ENCODE peak calls at places on chromosome 12, in eight cellular contexts. B is skeletal muscle cell, Z is posterior vena cava, T is AG04449, A is ELR, M is fibroblast of mammary gland, I is iPS DF 19.7, N is OCI-M1. X is an unnamed sample.

GRCh38 chr12:19338405-19338804 is 100.9 kb upstream of the AEBP2 start:
- DNase-seq in B (no peak), Z (no peak), T (no peak), A (peak), M (peak), I (no peak), N (no peak), X (no peak)

GRCh38 chr12:123889000-123889399 is 83.6 kb downstream of the CCDC92 start:
- DNase-seq in B (no peak), Z (no peak), T (no peak), A (no peak), M (no peak), I (no peak), N (no peak), X (no peak)

GRCh38 chr12:94644622-94645021 is 5.7 kb downstream of the TMCC3 start:
- DNase-seq in B (peak), Z (no peak), T (no peak), A (peak), M (peak), I (no peak), N (no peak), X (no peak)

GRCh38 chr12:57151741-57152407 is 4.5 kb upstream of the LRP1-AS start:
- DNase-seq in B (no peak), Z (no peak), T (no peak), A (peak), M (peak), I (no peak), N (no peak), X (no peak)

GRCh38 chr12:3418609-3419469 is 72.2 kb upstream of the PRMT8 start:
- DNase-seq in B (no peak), Z (no peak), T (no peak), A (no peak), M (no peak), I (no peak), N (no peak), X (no peak)

GRCh38 chr12:40207551-40207950 is 17.2 kb upstream of the LRRK2 start:
- DNase-seq in B (no peak), Z (no peak), T (no peak), A (no peak), M (no peak), I (no peak), N (no peak), X (no peak)

GRCh38 chr12:66964629-66965028 is 285.8 kb upstream of the GRIP1 start:
- DNase-seq in B (no peak), Z (no peak), T (no peak), A (no peak), M (no peak), I (no peak), N (peak), X (no peak)

GRCh38 chr12:128810182-128811127 is 13.3 kb downstream of the SLC15A4 start:
- DNase-seq in B (no peak), Z (no peak), T (no peak), A (no peak), M (peak), I (no peak), N (no peak), X (no peak)

GRCh38 chr12:121898287-121898686 is 9.7 kb downstream of the PSMD9 start:
- DNase-seq in B (no peak), Z (no peak), T (no peak), A (no peak), M (no peak), I (no peak), N (no peak), X (no peak)

GRCh38 chr12:12883369-12884001 is 7.9 kb upstream of the GPRC5A start:
- DNase-seq in B (no peak), Z (no peak), T (no peak), A (peak), M (peak), I (no peak), N (peak), X (no peak)

GRCh38 chr12:131092911-131093901 is 139.5 kb downstream of the ADGRD1 start:
- DNase-seq in B (no peak), Z (peak), T (no peak), A (no peak), M (no peak), I (no peak), N (no peak), X (no peak)

GRCh38 chr12:14521822-14522221 is 45.9 kb downstream of the PLBD1 start:
- DNase-seq in B (no peak), Z (no peak), T (no peak), A (no peak), M (no peak), I (no peak), N (no peak), X (no peak)

GRCh38 chr12:21294176-21294575 is 40.5 kb downstream of the SLCO1A2 start:
- DNase-seq in B (no peak), Z (no peak), T (no peak), A (no peak), M (no peak), I (no peak), N (no peak), X (no peak)

GRCh38 chr12:29073631-29074239 is 75.3 kb upstream of the FAR2 start:
- DNase-seq in B (no peak), Z (no peak), T (no peak), A (peak), M (peak), I (no peak), N (peak), X (no peak)

GRCh38 chr12:3147260-3147659 is 70.1 kb downstream of the TSPAN9 start:
- DNase-seq in B (no peak), Z (peak), T (no peak), A (no peak), M (no peak), I (no peak), N (no peak), X (no peak)

GRCh38 chr12:6452908-6453630 is 1.2 kb downstream of the TAPBPL start:
- DNase-seq in B (no peak), Z (peak), T (no peak), A (no peak), M (no peak), I (no peak), N (no peak), X (no peak)

GRCh38 chr12:68239309-68239708 is 13.7 kb upstream of the IL26 start:
- DNase-seq in B (no peak), Z (no peak), T (no peak), A (no peak), M (no peak), I (no peak), N (no peak), X (no peak)

GRCh38 chr12:76680940-76681339 is 83.0 kb upstream of the ZDHHC17 start:
- DNase-seq in B (no peak), Z (no peak), T (peak), A (peak), M (no peak), I (no peak), N (no peak), X (no peak)

GRCh38 chr12:5377997-5378596 is 53.8 kb upstream of the NTF3 start:
- DNase-seq in B (no peak), Z (no peak), T (no peak), A (no peak), M (no peak), I (no peak), N (no peak), X (no peak)

GRCh38 chr12:69168828-69169227 is 70.5 kb upstream of the CPSF6 start:
- DNase-seq in B (no peak), Z (no peak), T (no peak), A (no peak), M (no peak), I (no peak), N (no peak), X (no peak)

GRCh38 chr12:30043151-30043550 is 259.4 kb upstream of the TMTC1 start:
- DNase-seq in B (no peak), Z (no peak), T (no peak), A (no peak), M (peak), I (no peak), N (peak), X (no peak)

GRCh38 chr12:70353780-70354640 is 12.1 kb upstream of the KCNMB4 start:
- DNase-seq in B (no peak), Z (no peak), T (no peak), A (no peak), M (no peak), I (no peak), N (peak), X (no peak)

GRCh38 chr12:1812650-1813302 is 7.6 kb upstream of the LRTM2 start:
- DNase-seq in B (no peak), Z (no peak), T (no peak), A (peak), M (peak), I (no peak), N (peak), X (no peak)

GRCh38 chr12:34599530-34600513 is 577.5 kb downstream of the ALG10 start:
- DNase-seq in B (no peak), Z (peak), T (no peak), A (no peak), M (no peak), I (no peak), N (no peak), X (peak)

GRCh38 chr12:46590991-46591703 is 218.6 kb upstream of the SLC38A2 start:
- DNase-seq in B (no peak), Z (no peak), T (no peak), A (no peak), M (no peak), I (no peak), N (no peak), X (no peak)

GRCh38 chr12:34345801-34346200 is 323.5 kb downstream of the ALG10 start:
- DNase-seq in B (no peak), Z (no peak), T (no peak), A (no peak), M (no peak), I (no peak), N (no peak), X (no peak)

GRCh38 chr12:3755898-3756297 is 3.0 kb upstream of the CRACR2A start:
- DNase-seq in B (no peak), Z (no peak), T (no peak), A (no peak), M (no peak), I (no peak), N (no peak), X (peak)

GRCh38 chr12:88052686-88053085 is 23.5 kb upstream of the C12orf50 start:
- DNase-seq in B (no peak), Z (no peak), T (no peak), A (peak), M (peak), I (no peak), N (peak), X (no peak)

GRCh38 chr12:68746572-68747180 is 700 bp downstream of the SLC35E3 start:
- DNase-seq in B (no peak), Z (peak), T (no peak), A (peak), M (peak), I (peak), N (peak), X (no peak)

GRCh38 chr12:123854232-123854631 is 92.1 kb downstream of the DNAH10 start:
- DNase-seq in B (no peak), Z (no peak), T (no peak), A (no peak), M (no peak), I (no peak), N (no peak), X (no peak)

GRCh38 chr12:31524791-31525495 is 66.0 kb downstream of the DENND5B start:
- DNase-seq in B (peak), Z (no peak), T (no peak), A (peak), M (peak), I (no peak), N (peak), X (no peak)

GRCh38 chr12:50786498-50787231 is 22.8 kb downstream of the ATF1 start:
- DNase-seq in B (peak), Z (no peak), T (peak), A (peak), M (peak), I (no peak), N (no peak), X (no peak)

GRCh38 chr12:13103391-13104033 is at the start of gene GSG1:
- DNase-seq in B (no peak), Z (no peak), T (no peak), A (peak), M (peak), I (no peak), N (no peak), X (no peak)

GRCh38 chr12:54592316-54592715 is 3.9 kb upstream of the PPP1R1A start:
- DNase-seq in B (no peak), Z (no peak), T (no peak), A (no peak), M (peak), I (no peak), N (no peak), X (no peak)

X was measured in vagina.